ENCODE peak calls at places on chromosomes 2 and 18, in seven cellular contexts. One of them, this sample, is unnamed.
A peak's percentile ranks its signal among the peaks of the same experiment; 100 is the strongest.

GRCh38 chr2:196479350-196479749 is 160.2 kb upstream of the CCDC150 start:
- DNase-seq in AG08395: peak; percentile 86
- DNase-seq in left ventricle myocardium inferior: no peak
- DNase-seq in foreskin melanocyte: no peak
- DNase-seq in germinal center: no peak
- DNase-seq in HTR-8/SVneo: no peak
- DNase-seq in NCI-H2029: no peak
- DNase-seq in this sample: no peak

GRCh38 chr2:79670198-79670597 is 157.3 kb downstream of the CTNNA2 start:
- DNase-seq in AG08395: no peak
- DNase-seq in left ventricle myocardium inferior: no peak
- DNase-seq in foreskin melanocyte: no peak
- DNase-seq in germinal center: no peak
- DNase-seq in HTR-8/SVneo: peak; percentile 10
- DNase-seq in NCI-H2029: no peak
- DNase-seq in this sample: no peak

GRCh38 chr2:193462411-193462810 is 1267.7 kb upstream of the TMEFF2 start:
- DNase-seq in AG08395: no peak
- DNase-seq in left ventricle myocardium inferior: no peak
- DNase-seq in foreskin melanocyte: no peak
- DNase-seq in germinal center: no peak
- DNase-seq in HTR-8/SVneo: no peak
- DNase-seq in NCI-H2029: no peak
- DNase-seq in this sample: no peak

GRCh38 chr2:166900700-166901099 is 12.4 kb downstream of the XIRP2 start:
- DNase-seq in AG08395: no peak
- DNase-seq in left ventricle myocardium inferior: no peak
- DNase-seq in foreskin melanocyte: peak; percentile 10
- DNase-seq in germinal center: no peak
- DNase-seq in HTR-8/SVneo: peak; percentile 1
- DNase-seq in NCI-H2029: no peak
- DNase-seq in this sample: no peak

GRCh38 chr2:63712748-63713147 is 124.0 kb downstream of the MDH1 start:
- DNase-seq in AG08395: peak; percentile 75
- DNase-seq in left ventricle myocardium inferior: no peak
- DNase-seq in foreskin melanocyte: no peak
- DNase-seq in germinal center: no peak
- DNase-seq in HTR-8/SVneo: no peak
- DNase-seq in NCI-H2029: no peak
- DNase-seq in this sample: no peak

GRCh38 chr18:61950371-61950770 is 57.6 kb upstream of the RNF152 start:
- DNase-seq in AG08395: no peak
- DNase-seq in left ventricle myocardium inferior: no peak
- DNase-seq in foreskin melanocyte: no peak
- DNase-seq in germinal center: no peak
- DNase-seq in HTR-8/SVneo: no peak
- DNase-seq in NCI-H2029: no peak
- DNase-seq in this sample: no peak

GRCh38 chr2:110848519-110848918 is 116.1 kb downstream of the ACOXL start:
- DNase-seq in AG08395: no peak
- DNase-seq in left ventricle myocardium inferior: no peak
- DNase-seq in foreskin melanocyte: no peak
- DNase-seq in germinal center: no peak
- DNase-seq in HTR-8/SVneo: no peak
- DNase-seq in NCI-H2029: no peak
- DNase-seq in this sample: no peak

GRCh38 chr18:35861367-35862114 is 110.9 kb upstream of the RMP24 start:
- DNase-seq in AG08395: no peak
- DNase-seq in left ventricle myocardium inferior: peak; percentile 30
- DNase-seq in foreskin melanocyte: no peak
- DNase-seq in germinal center: no peak
- DNase-seq in HTR-8/SVneo: no peak
- DNase-seq in NCI-H2029: no peak
- DNase-seq in this sample: peak; percentile 49

GRCh38 chr2:12177052-12177994 is 430.9 kb downstream of the LPIN1 start:
- DNase-seq in AG08395: peak; percentile 87
- DNase-seq in left ventricle myocardium inferior: peak; percentile 42
- DNase-seq in foreskin melanocyte: peak; percentile 71
- DNase-seq in germinal center: peak; percentile 48
- DNase-seq in HTR-8/SVneo: peak; percentile 76
- DNase-seq in NCI-H2029: no peak
- DNase-seq in this sample: peak; percentile 53

GRCh38 chr18:9705183-9705864 is 2.8 kb upstream of the RAB31 start:
- DNase-seq in AG08395: peak; percentile 77
- DNase-seq in left ventricle myocardium inferior: no peak
- DNase-seq in foreskin melanocyte: no peak
- DNase-seq in germinal center: no peak
- DNase-seq in HTR-8/SVneo: peak; percentile 28
- DNase-seq in NCI-H2029: no peak
- DNase-seq in this sample: no peak

GRCh38 chr2:205681836-205682238 is 464 bp upstream of the NRP2 start:
- DNase-seq in AG08395: no peak
- DNase-seq in left ventricle myocardium inferior: no peak
- DNase-seq in foreskin melanocyte: no peak
- DNase-seq in germinal center: peak; percentile 64
- DNase-seq in HTR-8/SVneo: no peak
- DNase-seq in NCI-H2029: no peak
- DNase-seq in this sample: no peak

GRCh38 chr2:161028581-161028980 is 131.6 kb upstream of the TANK start:
- DNase-seq in AG08395: no peak
- DNase-seq in left ventricle myocardium inferior: no peak
- DNase-seq in foreskin melanocyte: no peak
- DNase-seq in germinal center: no peak
- DNase-seq in HTR-8/SVneo: no peak
- DNase-seq in NCI-H2029: no peak
- DNase-seq in this sample: no peak

GRCh38 chr2:168434164-168434563 is 21.9 kb upstream of the CERS6 start:
- DNase-seq in AG08395: no peak
- DNase-seq in left ventricle myocardium inferior: peak; percentile 26
- DNase-seq in foreskin melanocyte: no peak
- DNase-seq in germinal center: no peak
- DNase-seq in HTR-8/SVneo: no peak
- DNase-seq in NCI-H2029: peak; percentile 55
- DNase-seq in this sample: peak; percentile 49

GRCh38 chr2:125935559-125935958 is 720.4 kb upstream of the GYPC start:
- DNase-seq in AG08395: no peak
- DNase-seq in left ventricle myocardium inferior: no peak
- DNase-seq in foreskin melanocyte: no peak
- DNase-seq in germinal center: no peak
- DNase-seq in HTR-8/SVneo: no peak
- DNase-seq in NCI-H2029: no peak
- DNase-seq in this sample: no peak

GRCh38 chr18:73577365-73577764 is 570.3 kb downstream of the FBXO15 start:
- DNase-seq in AG08395: no peak
- DNase-seq in left ventricle myocardium inferior: no peak
- DNase-seq in foreskin melanocyte: no peak
- DNase-seq in germinal center: no peak
- DNase-seq in HTR-8/SVneo: no peak
- DNase-seq in NCI-H2029: no peak
- DNase-seq in this sample: no peak

GRCh38 chr18:37465922-37466321 is 99.7 kb downstream of the CELF4 start:
- DNase-seq in AG08395: no peak
- DNase-seq in left ventricle myocardium inferior: no peak
- DNase-seq in foreskin melanocyte: no peak
- DNase-seq in germinal center: no peak
- DNase-seq in HTR-8/SVneo: no peak
- DNase-seq in NCI-H2029: no peak
- DNase-seq in this sample: no peak

GRCh38 chr2:222627764-222628163 is 28.1 kb downstream of the FARSB start:
- DNase-seq in AG08395: no peak
- DNase-seq in left ventricle myocardium inferior: no peak
- DNase-seq in foreskin melanocyte: peak; percentile 40
- DNase-seq in germinal center: no peak
- DNase-seq in HTR-8/SVneo: no peak
- DNase-seq in NCI-H2029: no peak
- DNase-seq in this sample: no peak

GRCh38 chr2:101517753-101518152 is 42.8 kb upstream of the RFX8 start:
- DNase-seq in AG08395: peak; percentile 60
- DNase-seq in left ventricle myocardium inferior: no peak
- DNase-seq in foreskin melanocyte: no peak
- DNase-seq in germinal center: no peak
- DNase-seq in HTR-8/SVneo: peak; percentile 31
- DNase-seq in NCI-H2029: no peak
- DNase-seq in this sample: no peak

GRCh38 chr18:57561728-57562423 is 24.6 kb downstream of the FECH start:
- DNase-seq in AG08395: peak; percentile 63
- DNase-seq in left ventricle myocardium inferior: no peak
- DNase-seq in foreskin melanocyte: peak; percentile 30
- DNase-seq in germinal center: peak; percentile 61
- DNase-seq in HTR-8/SVneo: peak; percentile 39
- DNase-seq in NCI-H2029: peak; percentile 15
- DNase-seq in this sample: no peak

GRCh38 chr2:17231425-17231965 is 286.7 kb downstream of the RAD51AP2 start:
- DNase-seq in AG08395: no peak
- DNase-seq in left ventricle myocardium inferior: no peak
- DNase-seq in foreskin melanocyte: no peak
- DNase-seq in germinal center: no peak
- DNase-seq in HTR-8/SVneo: no peak
- DNase-seq in NCI-H2029: no peak
- DNase-seq in this sample: no peak

This sample was measured in Right ventricle myocardium superior.